ENCODE peak calls at places on chromosomes 16 and 17, in ten cellular contexts. I is pancreas; Z is OCI-M1; Y is germinal center; G is SHP77 treated with DMSO at 0.1 percent for 48 hours; V is activated CD8-positive, alpha-beta memory T cell treated with anti-CD3 and anti-CD28 coated beads, Interleukin-2, amount 50 U/mL, for 4 hours; H is effector memory CD4-positive, alpha-beta T cell; K is H7; M is effector CD4-positive, alpha-beta T cell; E is cardiac muscle cell. N is an unnamed sample.

GRCh38 chr17:63622571-63623390 is 564 bp downstream of the MAP3K3 start:
- DNase-seq in K (peak; percentile 86), V (peak; percentile 59), E (peak; percentile 83), G (no peak), Z (peak; percentile 72), M (peak; percentile 49), Y (peak; percentile 69), H (peak; percentile 23), I (peak; percentile 73), N (peak; percentile 69)

GRCh38 chr17:72305472-72305871 is 184.7 kb downstream of the SOX9 start:
- DNase-seq in Z (no peak), E (no peak), H (no peak), Y (no peak), I (no peak), M (no peak), K (peak; percentile 49), G (no peak), V (no peak), N (no peak)

GRCh38 chr16:89338863-89339262 is 121.4 kb downstream of the ZNF778 start:
- DNase-seq in I (no peak), Z (no peak), V (no peak), G (no peak), E (no peak), H (no peak), K (no peak), Y (no peak), M (no peak), N (no peak)

GRCh38 chr17:44623070-44623725 is 33.1 kb upstream of the MEIOC start:
- DNase-seq in Z (no peak), V (no peak), H (no peak), M (no peak), K (no peak), G (no peak), Y (no peak), E (no peak), I (no peak), N (no peak)

GRCh38 chr16:8866118-8866883 is 2.5 kb downstream of the CARHSP1 start:
- DNase-seq in G (no peak), E (peak; percentile 85), K (peak; percentile 98), H (no peak), Z (no peak), V (no peak), I (no peak), M (no peak), Y (no peak), N (no peak)

GRCh38 chr17:78364436-78365281 is 4.8 kb upstream of the SOCS3 start:
- DNase-seq in Y (no peak), G (no peak), E (no peak), M (no peak), Z (peak; percentile 54), V (no peak), I (no peak), H (no peak), K (peak; percentile 74), N (no peak)

GRCh38 chr16:67248401-67249177 is at the start of gene SLC9A5:
- DNase-seq in K (peak; percentile 84), I (no peak), H (no peak), E (peak; percentile 58), G (no peak), Z (no peak), M (no peak), Y (peak; percentile 62), V (no peak), N (peak; percentile 46)

GRCh38 chr17:412211-413015 is 59.8 kb upstream of the RPH3AL start:
- DNase-seq in H (peak; percentile 43), Z (peak; percentile 71), V (peak; percentile 63), M (peak; percentile 61), Y (peak; percentile 25), E (peak; percentile 62), G (peak; percentile 6), I (peak; percentile 32), K (peak; percentile 79), N (peak; percentile 43)

GRCh38 chr16:53973021-53973420 is 269.1 kb downstream of the FTO start:
- DNase-seq in H (no peak), Z (no peak), M (no peak), I (no peak), V (no peak), G (no peak), Y (no peak), E (no peak), K (no peak), N (no peak)

GRCh38 chr17:57899822-57900221 is 50.0 kb upstream of the MRPS23 start:
- DNase-seq in G (no peak), K (no peak), E (no peak), M (no peak), Z (peak; percentile 21), H (no peak), Y (no peak), V (no peak), I (peak; percentile 72), N (no peak)

GRCh38 chr16:19589106-19589505 is 33.6 kb downstream of the VPS35L start:
- DNase-seq in I (no peak), K (no peak), M (no peak), Y (no peak), H (no peak), Z (no peak), V (no peak), G (no peak), E (no peak), N (no peak)

GRCh38 chr17:80931421-80932265 is 60.0 kb upstream of the CHMP6 start:
- DNase-seq in G (no peak), V (no peak), I (no peak), E (peak; percentile 9), K (peak; percentile 88), Z (no peak), M (no peak), H (no peak), Y (no peak), N (peak; percentile 73)

GRCh38 chr16:9980981-9981380 is 201.2 kb downstream of the GRIN2A start:
- DNase-seq in K (no peak), V (no peak), Z (no peak), G (no peak), M (no peak), I (no peak), Y (no peak), H (no peak), E (no peak), N (no peak)

GRCh38 chr16:982152-983043 is 828 bp downstream of the SOX8 start:
- DNase-seq in V (no peak), M (no peak), G (no peak), H (no peak), Z (no peak), K (peak; percentile 82), E (peak; percentile 59), Y (no peak), I (no peak), N (no peak)

GRCh38 chr16:1057252-1057932 is 15.2 kb upstream of the SSTR5 start:
- DNase-seq in K (peak; percentile 97), E (peak; percentile 69), I (no peak), Y (peak; percentile 69), G (no peak), H (no peak), M (peak; percentile 52), V (peak; percentile 74), Z (no peak), N (peak; percentile 80)

GRCh38 chr17:43905400-43905984 is 1.8 kb downstream of the MPP2 start:
- DNase-seq in H (no peak), I (no peak), Z (no peak), E (no peak), G (no peak), M (no peak), V (no peak), Y (no peak), K (peak; percentile 67), N (no peak)

GRCh38 chr17:57174591-57174990 is 81.7 kb upstream of the MSI2 start:
- DNase-seq in E (no peak), K (no peak), Y (no peak), H (no peak), G (no peak), M (no peak), V (no peak), Z (no peak), I (no peak), N (no peak)

GRCh38 chr17:76720941-76721340 is 5.5 kb downstream of the JMJD6 start:
- DNase-seq in H (no peak), V (no peak), I (no peak), E (no peak), Z (no peak), M (no peak), K (no peak), G (no peak), Y (no peak), N (no peak)

GRCh38 chr16:83231771-83232170 is 576.0 kb upstream of the HSBP1 start:
- DNase-seq in Y (no peak), H (no peak), I (no peak), M (no peak), K (no peak), G (no peak), Z (no peak), E (no peak), V (no peak), N (no peak)

GRCh38 chr17:81656118-81656743 is at the start of gene PDE6G:
- DNase-seq in K (no peak), M (no peak), G (no peak), I (no peak), Z (no peak), E (no peak), H (no peak), Y (no peak), V (no peak), N (no peak)

GRCh38 chr16:79769320-79770243 is 169.0 kb upstream of the MAF start:
- DNase-seq in Y (no peak), E (no peak), K (no peak), V (no peak), I (no peak), Z (peak; percentile 3), H (no peak), M (no peak), G (no peak), N (no peak)

GRCh38 chr16:85553436-85554113 is 59.5 kb upstream of the GSE1 start:
- DNase-seq in G (peak; percentile 70), M (peak; percentile 8), K (peak; percentile 94), E (peak; percentile 92), Y (peak; percentile 60), H (no peak), V (peak; percentile 49), I (peak; percentile 66), Z (peak; percentile 90), N (peak; percentile 51)

GRCh38 chr17:13704333-13704732 is 102.6 kb upstream of the HS3ST3A1 start:
- DNase-seq in Z (peak; percentile 73), Y (no peak), M (no peak), V (no peak), I (no peak), H (no peak), K (no peak), E (no peak), G (no peak), N (no peak)

GRCh38 chr16:81879625-81880024 is 100.5 kb downstream of the PLCG2 start:
- DNase-seq in Y (no peak), H (no peak), I (no peak), K (peak; percentile 75), M (no peak), V (no peak), E (no peak), Z (peak; percentile 38), G (no peak), N (peak; percentile 64)

GRCh38 chr17:77880702-77881450 is 77.6 kb upstream of the TNRC6C start:
- DNase-seq in K (peak; percentile 43), M (no peak), Z (no peak), E (no peak), H (no peak), V (no peak), G (no peak), I (no peak), Y (no peak), N (no peak)

GRCh38 chr16:26133401-26133800 is 441.6 kb downstream of the HS3ST4 start:
- DNase-seq in Y (no peak), Z (no peak), V (no peak), H (no peak), G (no peak), I (no peak), M (no peak), K (no peak), E (no peak), N (no peak)

GRCh38 chr17:50660042-50660886 is 25.6 kb downstream of the ABCC3 start:
- DNase-seq in K (no peak), I (no peak), E (no peak), M (no peak), H (no peak), Y (no peak), Z (no peak), G (peak; percentile 84), V (no peak), N (no peak)

GRCh38 chr16:56514845-56515244 is 5.0 kb downstream of the BBS2 start:
- DNase-seq in G (no peak), Y (no peak), Z (no peak), V (no peak), K (no peak), I (no peak), E (no peak), M (no peak), H (no peak), N (no peak)

N was measured in HEK293T.